ENCODE peak calls at places on chromosome 19, in eight cellular contexts. One of them, this sample, is unnamed.

GRCh38 chr19:3725640-3726310 is 17.6 kb downstream of the TJP3 start:
- DNase-seq in lung: peak; percentile 48
- DNase-seq in SK-N-SH: peak; percentile 39
- DNase-seq in progenitor cell of endocrine pancreas: no peak
- DNase-seq in HL-60: no peak
- DNase-seq in choroid plexus epithelial cell: peak; percentile 19
- DNase-seq in fibroblast of lung: no peak
- DNase-seq in heart right ventricle: no peak
- DNase-seq in this sample: no peak

GRCh38 chr19:51458899-51459592 is 792 bp upstream of the SIGLEC8 start:
- DNase-seq in lung: no peak
- DNase-seq in SK-N-SH: no peak
- DNase-seq in progenitor cell of endocrine pancreas: no peak
- DNase-seq in HL-60: peak; percentile 29
- DNase-seq in choroid plexus epithelial cell: no peak
- DNase-seq in fibroblast of lung: no peak
- DNase-seq in heart right ventricle: no peak
- DNase-seq in this sample: no peak

GRCh38 chr19:37007587-37008220 is 70.5 kb upstream of the ZNF420 start:
- DNase-seq in lung: peak; percentile 41
- DNase-seq in SK-N-SH: peak; percentile 28
- DNase-seq in progenitor cell of endocrine pancreas: no peak
- DNase-seq in HL-60: peak; percentile 55
- DNase-seq in choroid plexus epithelial cell: peak; percentile 64
- DNase-seq in fibroblast of lung: peak; percentile 71
- DNase-seq in heart right ventricle: peak; percentile 82
- DNase-seq in this sample: no peak

GRCh38 chr19:17339088-17339741 is 1.9 kb downstream of the GTPBP3 start:
- DNase-seq in lung: no peak
- DNase-seq in SK-N-SH: peak; percentile 63
- DNase-seq in progenitor cell of endocrine pancreas: no peak
- DNase-seq in HL-60: no peak
- DNase-seq in choroid plexus epithelial cell: no peak
- DNase-seq in fibroblast of lung: no peak
- DNase-seq in heart right ventricle: no peak
- DNase-seq in this sample: no peak

GRCh38 chr19:16460454-16460853 is 11.3 kb downstream of the EPS15L1 start:
- DNase-seq in lung: no peak
- DNase-seq in SK-N-SH: no peak
- DNase-seq in progenitor cell of endocrine pancreas: no peak
- DNase-seq in HL-60: no peak
- DNase-seq in choroid plexus epithelial cell: no peak
- DNase-seq in fibroblast of lung: no peak
- DNase-seq in heart right ventricle: no peak
- DNase-seq in this sample: no peak

GRCh38 chr19:38173324-38174041 is 50.5 kb downstream of the DPF1 start:
- DNase-seq in lung: no peak
- DNase-seq in SK-N-SH: peak; percentile 76
- DNase-seq in progenitor cell of endocrine pancreas: no peak
- DNase-seq in HL-60: no peak
- DNase-seq in choroid plexus epithelial cell: no peak
- DNase-seq in fibroblast of lung: peak; percentile 4
- DNase-seq in heart right ventricle: peak; percentile 79
- DNase-seq in this sample: no peak

GRCh38 chr19:899363-900301 is 6.3 kb downstream of the RNU6-9 start:
- DNase-seq in lung: no peak
- DNase-seq in SK-N-SH: no peak
- DNase-seq in progenitor cell of endocrine pancreas: no peak
- DNase-seq in HL-60: no peak
- DNase-seq in choroid plexus epithelial cell: no peak
- DNase-seq in fibroblast of lung: no peak
- DNase-seq in heart right ventricle: no peak
- DNase-seq in this sample: no peak

GRCh38 chr19:35058370-35058769 is 16.8 kb downstream of the HPN start:
- DNase-seq in lung: no peak
- DNase-seq in SK-N-SH: no peak
- DNase-seq in progenitor cell of endocrine pancreas: no peak
- DNase-seq in HL-60: no peak
- DNase-seq in choroid plexus epithelial cell: no peak
- DNase-seq in fibroblast of lung: no peak
- DNase-seq in heart right ventricle: no peak
- DNase-seq in this sample: no peak

GRCh38 chr19:48122421-48122820 is 11.8 kb upstream of the PLA2G4C start:
- DNase-seq in lung: no peak
- DNase-seq in SK-N-SH: no peak
- DNase-seq in progenitor cell of endocrine pancreas: no peak
- DNase-seq in HL-60: no peak
- DNase-seq in choroid plexus epithelial cell: no peak
- DNase-seq in fibroblast of lung: no peak
- DNase-seq in heart right ventricle: no peak
- DNase-seq in this sample: no peak

GRCh38 chr19:14554382-14554812 is 17.5 kb downstream of the NDUFB7 start:
- DNase-seq in lung: no peak
- DNase-seq in SK-N-SH: no peak
- DNase-seq in progenitor cell of endocrine pancreas: no peak
- DNase-seq in HL-60: no peak
- DNase-seq in choroid plexus epithelial cell: no peak
- DNase-seq in fibroblast of lung: no peak
- DNase-seq in heart right ventricle: no peak
- DNase-seq in this sample: no peak

GRCh38 chr19:55651236-55651635 is 3.2 kb downstream of the CCDC106 start:
- DNase-seq in lung: no peak
- DNase-seq in SK-N-SH: no peak
- DNase-seq in progenitor cell of endocrine pancreas: no peak
- DNase-seq in HL-60: no peak
- DNase-seq in choroid plexus epithelial cell: no peak
- DNase-seq in fibroblast of lung: no peak
- DNase-seq in heart right ventricle: no peak
- DNase-seq in this sample: no peak

GRCh38 chr19:47012620-47013019 is 7.0 kb upstream of the NPAS1 start:
- DNase-seq in lung: no peak
- DNase-seq in SK-N-SH: no peak
- DNase-seq in progenitor cell of endocrine pancreas: no peak
- DNase-seq in HL-60: no peak
- DNase-seq in choroid plexus epithelial cell: no peak
- DNase-seq in fibroblast of lung: no peak
- DNase-seq in heart right ventricle: no peak
- DNase-seq in this sample: no peak

GRCh38 chr19:14979498-14980255 is at the start of gene SLC1A6:
- DNase-seq in lung: no peak
- DNase-seq in SK-N-SH: peak; percentile 28
- DNase-seq in progenitor cell of endocrine pancreas: no peak
- DNase-seq in HL-60: no peak
- DNase-seq in choroid plexus epithelial cell: no peak
- DNase-seq in fibroblast of lung: no peak
- DNase-seq in heart right ventricle: no peak
- DNase-seq in this sample: peak; percentile 41

GRCh38 chr19:19382118-19382517 is 23.4 kb upstream of the GATAD2A start:
- DNase-seq in lung: no peak
- DNase-seq in SK-N-SH: no peak
- DNase-seq in progenitor cell of endocrine pancreas: no peak
- DNase-seq in HL-60: no peak
- DNase-seq in choroid plexus epithelial cell: no peak
- DNase-seq in fibroblast of lung: no peak
- DNase-seq in heart right ventricle: no peak
- DNase-seq in this sample: no peak

GRCh38 chr19:13047374-13047773 is 52.1 kb downstream of the NFIX start:
- DNase-seq in lung: no peak
- DNase-seq in SK-N-SH: no peak
- DNase-seq in progenitor cell of endocrine pancreas: no peak
- DNase-seq in HL-60: no peak
- DNase-seq in choroid plexus epithelial cell: no peak
- DNase-seq in fibroblast of lung: no peak
- DNase-seq in heart right ventricle: no peak
- DNase-seq in this sample: no peak

GRCh38 chr19:55479451-55480230 is 3.2 kb downstream of the ZNF628 start:
- DNase-seq in lung: no peak
- DNase-seq in SK-N-SH: no peak
- DNase-seq in progenitor cell of endocrine pancreas: no peak
- DNase-seq in HL-60: no peak
- DNase-seq in choroid plexus epithelial cell: no peak
- DNase-seq in fibroblast of lung: no peak
- DNase-seq in heart right ventricle: no peak
- DNase-seq in this sample: no peak

DNA sequence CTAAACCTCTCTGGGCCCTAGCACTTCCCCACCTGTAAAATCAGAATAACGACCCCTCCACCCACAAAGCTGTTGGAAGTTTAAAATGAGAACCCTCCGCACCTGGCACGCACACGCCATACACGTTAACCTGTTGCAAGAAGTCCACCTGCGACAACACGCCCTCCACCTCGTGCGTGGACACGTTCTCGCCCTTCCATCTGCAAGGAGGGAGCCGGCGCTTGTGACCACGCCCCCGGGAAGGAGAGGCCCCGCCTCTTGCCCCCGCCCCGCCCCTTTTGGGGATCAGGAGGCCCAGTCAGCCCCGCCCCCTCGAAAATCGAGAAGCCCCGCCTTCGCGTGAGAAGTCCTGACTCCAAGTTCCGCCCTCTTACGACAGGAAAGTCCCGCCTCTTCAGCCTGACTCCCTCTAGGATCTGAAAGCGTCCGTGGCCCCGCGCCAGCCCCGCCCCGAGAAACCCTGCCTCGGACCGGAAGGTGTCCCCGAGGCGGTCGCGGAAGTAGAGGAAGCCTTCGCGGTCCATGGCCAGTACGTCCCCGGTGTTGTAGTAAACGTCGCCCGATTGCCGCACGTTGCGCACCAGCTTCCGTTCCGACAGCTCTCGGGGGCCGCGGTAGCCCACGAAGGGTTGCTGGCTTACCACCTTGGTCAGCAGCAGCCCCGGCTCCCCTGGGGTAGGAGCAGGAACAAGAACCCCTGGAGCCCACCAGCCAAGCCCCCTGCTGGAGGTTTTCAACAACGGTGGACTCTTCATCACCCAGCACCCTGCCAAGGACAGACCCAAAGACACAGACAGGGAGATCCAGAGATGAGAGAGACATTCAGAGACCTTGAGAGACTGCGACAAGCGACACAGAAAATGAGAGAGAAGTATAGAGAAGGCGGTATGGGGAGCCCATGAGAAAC is 12.5 kb downstream of the SLC27A5 start:
- DNase-seq in lung: peak; percentile 100
- DNase-seq in SK-N-SH: peak; percentile 99
- DNase-seq in progenitor cell of endocrine pancreas: peak; percentile 99
- DNase-seq in HL-60: peak; percentile 100
- DNase-seq in choroid plexus epithelial cell: peak; percentile 99
- DNase-seq in fibroblast of lung: peak; percentile 99
- DNase-seq in heart right ventricle: peak; percentile 100
- DNase-seq in this sample: peak; percentile 100
- TF ChIP-seq CTCF in lung: no peak
- TF ChIP-seq CTCF in SK-N-SH: peak; percentile 57
- TF ChIP-seq CTCF in progenitor cell of endocrine pancreas: peak; percentile 50
- TF ChIP-seq CTCF in HL-60: no peak
- TF ChIP-seq CTCF in choroid plexus epithelial cell: peak; percentile 63
- TF ChIP-seq CTCF in fibroblast of lung: peak; percentile 47
- TF ChIP-seq CTCF in heart right ventricle: no peak
- TF ChIP-seq CTCF in this sample: no peak

GRCh38 chr19:22733691-22734090 is 50.3 kb downstream of the ZNF99 start:
- DNase-seq in lung: peak; percentile 14
- DNase-seq in SK-N-SH: no peak
- DNase-seq in progenitor cell of endocrine pancreas: no peak
- DNase-seq in HL-60: no peak
- DNase-seq in choroid plexus epithelial cell: no peak
- DNase-seq in fibroblast of lung: no peak
- DNase-seq in heart right ventricle: no peak
- DNase-seq in this sample: no peak
- TF ChIP-seq CTCF in lung: no peak
- TF ChIP-seq CTCF in SK-N-SH: no peak
- TF ChIP-seq CTCF in progenitor cell of endocrine pancreas: no peak
- TF ChIP-seq CTCF in HL-60: no peak
- TF ChIP-seq CTCF in choroid plexus epithelial cell: no peak
- TF ChIP-seq CTCF in fibroblast of lung: no peak
- TF ChIP-seq CTCF in heart right ventricle: no peak
- TF ChIP-seq CTCF in this sample: no peak

GRCh38 chr19:7461841-7462629 is 26.8 kb downstream of the PEX11G start:
- DNase-seq in lung: no peak
- DNase-seq in SK-N-SH: peak; percentile 39
- DNase-seq in progenitor cell of endocrine pancreas: no peak
- DNase-seq in HL-60: no peak
- DNase-seq in choroid plexus epithelial cell: no peak
- DNase-seq in fibroblast of lung: no peak
- DNase-seq in heart right ventricle: no peak
- DNase-seq in this sample: no peak
- TF ChIP-seq CTCF in lung: no peak
- TF ChIP-seq CTCF in SK-N-SH: no peak
- TF ChIP-seq CTCF in progenitor cell of endocrine pancreas: no peak
- TF ChIP-seq CTCF in HL-60: no peak
- TF ChIP-seq CTCF in choroid plexus epithelial cell: peak; percentile 5
- TF ChIP-seq CTCF in fibroblast of lung: no peak
- TF ChIP-seq CTCF in heart right ventricle: no peak
- TF ChIP-seq CTCF in this sample: no peak

GRCh38 chr19:49186108-49186507 is 28.5 kb downstream of the TRPM4 start:
- DNase-seq in lung: no peak
- DNase-seq in SK-N-SH: no peak
- DNase-seq in progenitor cell of endocrine pancreas: no peak
- DNase-seq in HL-60: no peak
- DNase-seq in choroid plexus epithelial cell: no peak
- DNase-seq in fibroblast of lung: no peak
- DNase-seq in heart right ventricle: no peak
- DNase-seq in this sample: peak; percentile 6

GRCh38 chr19:49189259-49189658 is 31.7 kb downstream of the TRPM4 start:
- DNase-seq in lung: no peak
- DNase-seq in SK-N-SH: no peak
- DNase-seq in progenitor cell of endocrine pancreas: no peak
- DNase-seq in HL-60: no peak
- DNase-seq in choroid plexus epithelial cell: no peak
- DNase-seq in fibroblast of lung: no peak
- DNase-seq in heart right ventricle: no peak
- DNase-seq in this sample: no peak

GRCh38 chr19:49193822-49194394 is 36.3 kb downstream of the TRPM4 start:
- DNase-seq in lung: no peak
- DNase-seq in SK-N-SH: no peak
- DNase-seq in progenitor cell of endocrine pancreas: no peak
- DNase-seq in HL-60: no peak
- DNase-seq in choroid plexus epithelial cell: no peak
- DNase-seq in fibroblast of lung: no peak
- DNase-seq in heart right ventricle: no peak
- DNase-seq in this sample: no peak

GRCh38 chr19:49190781-49191180 is 33.2 kb downstream of the TRPM4 start:
- DNase-seq in lung: no peak
- DNase-seq in SK-N-SH: no peak
- DNase-seq in progenitor cell of endocrine pancreas: no peak
- DNase-seq in HL-60: no peak
- DNase-seq in choroid plexus epithelial cell: no peak
- DNase-seq in fibroblast of lung: no peak
- DNase-seq in heart right ventricle: no peak
- DNase-seq in this sample: no peak

DNA sequence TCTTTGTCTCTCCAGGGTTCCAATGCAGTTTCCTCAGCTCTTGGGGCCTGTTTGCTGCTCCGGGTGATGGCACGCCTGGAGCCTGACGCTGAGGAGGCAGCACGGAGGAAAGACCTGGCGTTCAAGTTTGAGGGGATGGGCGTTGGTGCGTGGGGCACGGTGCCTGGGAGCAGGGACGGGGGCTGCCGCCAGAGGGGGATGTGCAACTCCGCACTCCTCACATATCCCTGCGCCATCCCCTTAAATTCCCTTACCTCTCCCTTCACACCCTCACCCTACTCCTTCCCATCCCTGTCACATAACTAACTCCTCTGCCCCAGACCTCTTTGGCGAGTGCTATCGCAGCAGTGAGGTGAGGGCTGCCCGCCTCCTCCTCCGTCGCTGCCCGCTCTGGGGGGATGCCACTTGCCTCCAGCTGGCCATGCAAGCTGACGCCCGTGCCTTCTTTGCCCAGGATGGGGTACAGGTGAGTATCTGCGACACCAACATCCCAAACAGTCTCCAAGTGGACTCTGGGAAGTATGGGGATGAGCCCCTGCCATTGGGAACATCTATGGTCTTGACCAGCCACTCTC is 31.1 kb downstream of the TRPM4 start:
- DNase-seq in lung: no peak
- DNase-seq in SK-N-SH: no peak
- DNase-seq in progenitor cell of endocrine pancreas: no peak
- DNase-seq in HL-60: no peak
- DNase-seq in choroid plexus epithelial cell: no peak
- DNase-seq in fibroblast of lung: no peak
- DNase-seq in heart right ventricle: no peak
- DNase-seq in this sample: peak; percentile 11
- TF ChIP-seq CTCF in lung: no peak
- TF ChIP-seq CTCF in SK-N-SH: no peak
- TF ChIP-seq CTCF in progenitor cell of endocrine pancreas: no peak
- TF ChIP-seq CTCF in HL-60: no peak
- TF ChIP-seq CTCF in choroid plexus epithelial cell: no peak
- TF ChIP-seq CTCF in fibroblast of lung: no peak
- TF ChIP-seq CTCF in heart right ventricle: no peak
- TF ChIP-seq CTCF in this sample: no peak

This sample was measured in GM13976.